ENCODE peak calls at places on chromosomes 16 and 17, in eight cellular contexts. J is RCC 7860; P is skeletal muscle cell; I is activated CD4-positive, alpha-beta T cell treated with anti-CD3 and anti-CD28 coated beads for 24 hours; Z is Right ventricle myocardium superior; E is aorta; T is AG04450; G is GM12891. D is an unnamed sample.

GRCh38 chr16:68995011-68995504 is 110.4 kb upstream of the HAS3 start:
- DNase-seq in J (peak), P (no peak), I (no peak), Z (no peak), E (no peak), T (no peak), G (no peak), D (no peak)

GRCh38 chr16:86353185-86353584 is 157.1 kb upstream of the FOXF1 start:
- DNase-seq in J (no peak), P (peak), I (no peak), Z (no peak), E (no peak), T (peak), G (no peak), D (no peak)

GRCh38 chr16:75965504-75966374 is 239.4 kb upstream of the CPHXL start:
- DNase-seq in J (no peak), P (no peak), I (no peak), Z (no peak), E (no peak), T (no peak), G (no peak), D (no peak)

GRCh38 chr16:71311553-71312158 is 22.5 kb upstream of the CMTR2 start:
- DNase-seq in J (no peak), P (no peak), I (no peak), Z (no peak), E (no peak), T (no peak), G (no peak), D (no peak)

GRCh38 chr17:2468270-2468669 is 43.4 kb downstream of the METTL16 start:
- DNase-seq in J (peak), P (peak), I (no peak), Z (no peak), E (no peak), T (peak), G (no peak), D (no peak)

GRCh38 chr16:4691666-4692412 is 1.5 kb upstream of the NUDT16L1 start:
- DNase-seq in J (no peak), P (no peak), I (no peak), Z (peak), E (peak), T (no peak), G (no peak), D (no peak)

GRCh38 chr17:57422574-57423164 is 166.3 kb downstream of the MSI2 start:
- DNase-seq in J (peak), P (no peak), I (no peak), Z (no peak), E (peak), T (no peak), G (no peak), D (no peak)

GRCh38 chr17:28675980-28676379 is 14.0 kb downstream of the SUPT6H start:
- DNase-seq in J (peak), P (no peak), I (no peak), Z (no peak), E (no peak), T (no peak), G (no peak), D (no peak)

GRCh38 chr17:55567240-55568216 is 56.3 kb upstream of the SMIM36 start:
- DNase-seq in J (no peak), P (no peak), I (no peak), Z (peak), E (peak), T (no peak), G (no peak), D (no peak)

GRCh38 chr16:53745126-53745525 is 41.2 kb downstream of the FTO start:
- DNase-seq in J (peak), P (peak), I (no peak), Z (no peak), E (no peak), T (no peak), G (no peak), D (no peak)

GRCh38 chr16:78869492-78869891 is 731.0 kb downstream of the MAF start:
- DNase-seq in J (no peak), P (no peak), I (no peak), Z (no peak), E (no peak), T (no peak), G (no peak), D (no peak)

GRCh38 chr16:31182391-31182790 is 2.5 kb downstream of the FUS start:
- DNase-seq in J (no peak), P (no peak), I (no peak), Z (no peak), E (no peak), T (no peak), G (no peak), D (no peak)

GRCh38 chr17:50523208-50523607 is 9.3 kb upstream of the EPN3 start:
- DNase-seq in J (no peak), P (no peak), I (no peak), Z (no peak), E (no peak), T (no peak), G (no peak), D (no peak)

GRCh38 chr17:65039349-65039988 is 17.1 kb downstream of the GNA13 start:
- DNase-seq in J (no peak), P (no peak), I (no peak), Z (no peak), E (no peak), T (no peak), G (no peak), D (peak)

GRCh38 chr17:81342700-81343070 is 47.6 kb upstream of the SLC38A10 start:
- DNase-seq in J (no peak), P (no peak), I (no peak), Z (no peak), E (no peak), T (no peak), G (no peak), D (no peak)

GRCh38 chr17:46817151-46817900 is 1.2 kb downstream of the WNT3 start:
- DNase-seq in J (no peak), P (no peak), I (no peak), Z (peak), E (no peak), T (no peak), G (no peak), D (no peak)

GRCh38 chr17:15255713-15256454 is 9.2 kb downstream of the PMP22 start:
- DNase-seq in J (no peak), P (no peak), I (no peak), Z (no peak), E (no peak), T (no peak), G (no peak), D (no peak)

GRCh38 chr16:70398177-70398743 is 40.6 kb downstream of the ST3GAL2 start:
- DNase-seq in J (no peak), P (no peak), I (no peak), Z (no peak), E (no peak), T (no peak), G (no peak), D (no peak)

GRCh38 chr16:49376206-49376605 is 2.6 kb downstream of the C16orf78 start:
- DNase-seq in J (no peak), P (no peak), I (no peak), Z (no peak), E (no peak), T (no peak), G (no peak), D (no peak)

GRCh38 chr17:3923466-3924190 is 7.4 kb upstream of the P2RX1 start:
- DNase-seq in J (no peak), P (no peak), I (no peak), Z (no peak), E (no peak), T (no peak), G (no peak), D (no peak)

GRCh38 chr16:4830408-4830807 is 16.7 kb downstream of the GLYR1 start:
- DNase-seq in J (no peak), P (no peak), I (no peak), Z (no peak), E (no peak), T (no peak), G (no peak), D (no peak)

GRCh38 chr16:68282064-68282452 is 17.7 kb downstream of the SLC7A6 start:
- DNase-seq in J (no peak), P (no peak), I (no peak), Z (no peak), E (no peak), T (no peak), G (no peak), D (no peak)

GRCh38 chr16:720990-721764 is at the start of gene ANTKMT:
- DNase-seq in J (peak), P (no peak), I (peak), Z (peak), E (peak), T (no peak), G (peak), D (peak)

GRCh38 chr16:58411736-58412614 is 19.7 kb downstream of the GINS3 start:
- DNase-seq in J (no peak), P (no peak), I (no peak), Z (no peak), E (no peak), T (no peak), G (no peak), D (no peak)

GRCh38 chr17:45098081-45098868 is 34.0 kb downstream of the PLCD3 start:
- DNase-seq in J (no peak), P (no peak), I (no peak), Z (no peak), E (no peak), T (no peak), G (no peak), D (no peak)

GRCh38 chr16:67926181-67926742 is 5.4 kb downstream of the CTRL start:
- DNase-seq in J (no peak), P (no peak), I (no peak), Z (no peak), E (no peak), T (no peak), G (no peak), D (no peak)

GRCh38 chr17:50731575-50732460 is 12.4 kb downstream of the LUC7L3 start:
- DNase-seq in J (no peak), P (no peak), I (no peak), Z (no peak), E (no peak), T (no peak), G (no peak), D (no peak)